ENCODE peak calls at places on chromosomes 5 and 9, in ten cellular contexts. M is CD8-positive, alpha-beta T cell; I is HFFc6; D is GM13976; S is mesothelial cell of epicardium; Z is choroid plexus epithelial cell; N is GM06990; E is epithelial cell of esophagus; V is fibroblast of villous mesenchyme; R is neural progenitor cell. Q is an unnamed sample.

GRCh38 chr9:16133556-16134227 is 580.8 kb downstream of the CCDC171 start:
- DNase-seq in M (no peak), S (no peak), I (peak), Z (peak), D (peak), R (peak), N (peak), V (peak), E (peak), Q (peak)

GRCh38 chr5:143644751-143645150 is 167.2 kb upstream of the HMHB1 start:
- DNase-seq in I (no peak), M (no peak), D (no peak), S (no peak), V (peak), Z (no peak), R (no peak), E (no peak), N (no peak), Q (no peak)

GRCh38 chr9:128068656-128069221 is 707 bp downstream of the SLC25A25 start:
- DNase-seq in D (peak), R (no peak), V (no peak), N (no peak), S (no peak), Z (no peak), M (no peak), E (no peak), I (no peak), Q (no peak)

GRCh38 chr9:81690251-81690851 is 1.0 kb upstream of the TLE1 start:
- DNase-seq in D (no peak), E (peak), R (peak), N (no peak), I (no peak), V (peak), M (no peak), S (peak), Z (no peak), Q (peak)

GRCh38 chr5:68932830-68933434 is 160.9 kb upstream of the SLC30A5 start:
- DNase-seq in E (peak), I (no peak), S (no peak), R (peak), M (peak), D (no peak), N (peak), V (no peak), Z (peak), Q (no peak)

GRCh38 chr5:80764786-80765185 is 110.0 kb upstream of the DHFR start:
- DNase-seq in Z (no peak), M (no peak), D (no peak), S (no peak), E (no peak), V (no peak), I (no peak), N (no peak), R (peak), Q (no peak)

GRCh38 chr5:9820696-9821449 is 190.7 kb upstream of the TAS2R1 start:
- DNase-seq in Z (no peak), M (no peak), D (no peak), I (no peak), V (peak), E (no peak), N (no peak), R (no peak), S (no peak), Q (no peak)

GRCh38 chr5:462051-462481 is 19.1 kb downstream of the EXOC3 start:
- DNase-seq in M (no peak), Z (no peak), V (no peak), R (no peak), D (no peak), S (no peak), N (no peak), I (no peak), E (no peak), Q (no peak)

GRCh38 chr5:121009058-121009457 is 545.0 kb downstream of the PRR16 start:
- DNase-seq in D (no peak), I (no peak), M (no peak), V (no peak), R (no peak), S (no peak), Z (no peak), E (no peak), N (no peak), Q (no peak)

GRCh38 chr5:160209917-160210316 is 19.4 kb upstream of the FABP6 start:
- DNase-seq in N (no peak), M (no peak), D (no peak), R (no peak), E (peak), V (no peak), Z (no peak), I (no peak), S (no peak), Q (no peak)

GRCh38 chr5:26757941-26758340 is 280.4 kb downstream of the CDH9 start:
- DNase-seq in V (no peak), Z (peak), D (no peak), E (peak), S (no peak), N (no peak), M (no peak), I (no peak), R (no peak), Q (no peak)

GRCh38 chr9:131661954-131662621 is 77.8 kb downstream of the RAPGEF1 start:
- DNase-seq in R (no peak), I (no peak), S (no peak), E (no peak), M (peak), V (no peak), Z (no peak), N (no peak), D (no peak), Q (no peak)

GRCh38 chr5:140573683-140574082 is 9.1 kb downstream of the SLC35A4 start:
- DNase-seq in Z (no peak), E (no peak), M (no peak), D (no peak), I (no peak), R (no peak), N (no peak), S (no peak), V (no peak), Q (no peak)

GRCh38 chr9:93697352-93698139 is 121.2 kb downstream of the PHF2 start:
- DNase-seq in M (no peak), D (peak), S (no peak), N (no peak), I (no peak), V (no peak), Z (no peak), R (no peak), E (no peak), Q (no peak)

GRCh38 chr9:20775683-20776082 is 91.6 kb downstream of the FOCAD start:
- DNase-seq in D (no peak), I (no peak), N (no peak), Z (no peak), E (no peak), S (no peak), M (no peak), V (no peak), R (no peak), Q (no peak)

GRCh38 chr9:110116543-110116885 is 91.4 kb downstream of the C9orf152 start:
- DNase-seq in V (peak), N (no peak), D (peak), I (peak), M (no peak), S (no peak), E (peak), R (no peak), Z (peak), Q (no peak)

GRCh38 chr9:87667164-87667738 is 58.7 kb upstream of the CTSL start:
- DNase-seq in D (no peak), R (peak), N (no peak), M (no peak), I (no peak), V (no peak), S (no peak), E (peak), Z (no peak), Q (no peak)
- TF ChIP-seq CTCF in D (peak), R (peak), N (peak), M (no peak), I (peak), V (peak), S (peak), E (peak), Z (peak), Q (peak)

GRCh38 chr5:56522972-56523371 is 289.8 kb upstream of the ANKRD55 start:
- DNase-seq in V (peak), Z (no peak), S (no peak), N (no peak), E (no peak), R (no peak), M (no peak), D (no peak), I (no peak), Q (no peak)

GRCh38 chr5:56522169-56522568 is 289.0 kb upstream of the ANKRD55 start:
- DNase-seq in M (no peak), S (no peak), Z (no peak), N (no peak), V (no peak), I (no peak), E (no peak), R (no peak), D (no peak), Q (no peak)

GRCh38 chr5:56518820-56519219 is 285.7 kb upstream of the ANKRD55 start:
- DNase-seq in R (no peak), V (no peak), I (no peak), Z (no peak), E (no peak), M (no peak), N (no peak), S (no peak), D (no peak), Q (no peak)

GRCh38 chr5:56523779-56524178 is 290.6 kb upstream of the ANKRD55 start:
- DNase-seq in N (no peak), Z (no peak), I (no peak), V (peak), E (no peak), D (no peak), M (no peak), R (no peak), S (no peak), Q (no peak)

GRCh38 chr5:56520951-56521350 is 287.8 kb upstream of the ANKRD55 start:
- DNase-seq in Z (no peak), D (no peak), S (no peak), V (no peak), I (no peak), M (no peak), N (no peak), R (no peak), E (no peak), Q (no peak)
- TF ChIP-seq CTCF in Z (no peak), D (no peak), S (no peak), V (no peak), I (no peak), M (no peak), N (no peak), R (no peak), E (no peak), Q (no peak)

GRCh38 chr9:105425817-105426433 is 21.9 kb upstream of the FSD1L start:
- DNase-seq in M (no peak), D (peak), R (no peak), I (peak), N (no peak), V (peak), E (peak), Z (peak), S (no peak), Q (no peak)
- TF ChIP-seq CTCF in M (peak), D (no peak), R (peak), I (peak), N (peak), V (peak), E (peak), Z (peak), S (peak), Q (peak)

GRCh38 chr9:78321505-78321904 is 24.6 kb downstream of the PSAT1 start:
- DNase-seq in V (no peak), I (no peak), E (no peak), N (no peak), R (no peak), D (no peak), M (no peak), S (no peak), Z (no peak), Q (no peak)

GRCh38 chr9:78320030-78320693 is 23.2 kb downstream of the PSAT1 start:
- DNase-seq in S (no peak), E (no peak), D (no peak), Z (no peak), M (no peak), N (no peak), V (no peak), R (no peak), I (no peak), Q (no peak)

GRCh38 chr9:78324068-78324650 is 27.2 kb downstream of the PSAT1 start:
- DNase-seq in M (no peak), E (no peak), S (no peak), R (no peak), N (no peak), I (no peak), Z (no peak), V (no peak), D (no peak), Q (no peak)

GRCh38 chr9:78319197-78320029 is 22.5 kb downstream of the PSAT1 start:
- DNase-seq in D (no peak), R (no peak), S (no peak), V (no peak), E (no peak), N (no peak), I (no peak), M (no peak), Z (no peak), Q (no peak)

GRCh38 chr9:78320875-78321496 is 24.1 kb downstream of the PSAT1 start:
- DNase-seq in D (no peak), I (no peak), E (no peak), Z (no peak), V (no peak), N (no peak), M (no peak), S (no peak), R (no peak), Q (no peak)
- TF ChIP-seq CTCF in D (no peak), I (no peak), E (no peak), Z (no peak), V (no peak), N (no peak), M (no peak), S (no peak), R (no peak), Q (no peak)

Q was measured in neural crest cell.